ENCODE peak calls at places on chromosomes 1 and 21, in ten cellular contexts. One of them, this sample, is unnamed.

GRCh38 chr1:176795929-176796328 is 333.0 kb downstream of the PAPPA2 start:
- DNase-seq in mesendoderm: no peak
- DNase-seq in fibroblast of the aortic adventitia: no peak
- DNase-seq in CD4-positive, alpha-beta memory T cell: no peak
- DNase-seq in fibroblast of villous mesenchyme: no peak
- DNase-seq in WERI-Rb-1: no peak
- DNase-seq in AG09309: no peak
- DNase-seq in breast epithelium: no peak
- DNase-seq in ovary: no peak
- DNase-seq in PC-3: peak; percentile 17
- DNase-seq in this sample: no peak

GRCh38 chr1:78284354-78284753 is 206.4 kb upstream of the PTGFR start:
- DNase-seq in breast epithelium: no peak
- DNase-seq in fibroblast of the aortic adventitia: peak; percentile 35
- DNase-seq in AG09309: no peak
- DNase-seq in PC-3: no peak
- DNase-seq in CD4-positive, alpha-beta memory T cell: no peak
- DNase-seq in ovary: no peak
- DNase-seq in mesendoderm: no peak
- DNase-seq in fibroblast of villous mesenchyme: peak; percentile 33
- DNase-seq in WERI-Rb-1: no peak
- DNase-seq in this sample: peak; percentile 46

GRCh38 chr1:18530567-18531502 is 50.1 kb downstream of the KLHDC7A start:
- DNase-seq in mesendoderm: peak; percentile 54
- DNase-seq in breast epithelium: no peak
- DNase-seq in fibroblast of villous mesenchyme: no peak
- DNase-seq in PC-3: peak; percentile 32
- DNase-seq in AG09309: no peak
- DNase-seq in fibroblast of the aortic adventitia: no peak
- DNase-seq in CD4-positive, alpha-beta memory T cell: no peak
- DNase-seq in WERI-Rb-1: peak; percentile 62
- DNase-seq in ovary: no peak
- DNase-seq in this sample: no peak

GRCh38 chr1:93613895-93614294 is 67.7 kb downstream of the BCAR3 start:
- DNase-seq in WERI-Rb-1: no peak
- DNase-seq in CD4-positive, alpha-beta memory T cell: no peak
- DNase-seq in mesendoderm: no peak
- DNase-seq in breast epithelium: peak; percentile 64
- DNase-seq in fibroblast of the aortic adventitia: peak; percentile 88
- DNase-seq in AG09309: no peak
- DNase-seq in PC-3: no peak
- DNase-seq in fibroblast of villous mesenchyme: peak; percentile 72
- DNase-seq in ovary: peak; percentile 65
- DNase-seq in this sample: peak; percentile 86

GRCh38 chr21:34795152-34796141 is 126.7 kb downstream of the CLIC6 start:
- DNase-seq in WERI-Rb-1: no peak
- DNase-seq in fibroblast of villous mesenchyme: peak; percentile 92
- DNase-seq in fibroblast of the aortic adventitia: peak; percentile 68
- DNase-seq in ovary: no peak
- DNase-seq in mesendoderm: no peak
- DNase-seq in AG09309: peak; percentile 71
- DNase-seq in PC-3: peak; percentile 92
- DNase-seq in CD4-positive, alpha-beta memory T cell: no peak
- DNase-seq in breast epithelium: peak; percentile 58
- DNase-seq in this sample: peak; percentile 64

GRCh38 chr1:7109901-7110300 is 324.6 kb downstream of the CAMTA1 start:
- DNase-seq in WERI-Rb-1: no peak
- DNase-seq in breast epithelium: no peak
- DNase-seq in mesendoderm: no peak
- DNase-seq in CD4-positive, alpha-beta memory T cell: no peak
- DNase-seq in PC-3: peak; percentile 22
- DNase-seq in ovary: no peak
- DNase-seq in AG09309: no peak
- DNase-seq in fibroblast of the aortic adventitia: no peak
- DNase-seq in fibroblast of villous mesenchyme: no peak
- DNase-seq in this sample: no peak

GRCh38 chr1:30285461-30286050 is 437.8 kb downstream of the MATN1 start:
- DNase-seq in WERI-Rb-1: no peak
- DNase-seq in PC-3: no peak
- DNase-seq in fibroblast of villous mesenchyme: no peak
- DNase-seq in ovary: no peak
- DNase-seq in CD4-positive, alpha-beta memory T cell: no peak
- DNase-seq in fibroblast of the aortic adventitia: no peak
- DNase-seq in breast epithelium: no peak
- DNase-seq in AG09309: no peak
- DNase-seq in mesendoderm: no peak
- DNase-seq in this sample: no peak

GRCh38 chr1:18922319-18922726 is 20.0 kb upstream of the ALDH4A1 start:
- DNase-seq in AG09309: peak; percentile 70
- DNase-seq in breast epithelium: peak; percentile 78
- DNase-seq in CD4-positive, alpha-beta memory T cell: peak; percentile 18
- DNase-seq in mesendoderm: no peak
- DNase-seq in ovary: peak; percentile 90
- DNase-seq in fibroblast of the aortic adventitia: peak; percentile 88
- DNase-seq in WERI-Rb-1: peak; percentile 33
- DNase-seq in fibroblast of villous mesenchyme: peak; percentile 96
- DNase-seq in PC-3: peak; percentile 84
- DNase-seq in this sample: peak; percentile 95

GRCh38 chr1:243268751-243269460 is 13.1 kb downstream of the SDCCAG8 start:
- DNase-seq in fibroblast of the aortic adventitia: peak; percentile 86
- DNase-seq in AG09309: no peak
- DNase-seq in ovary: no peak
- DNase-seq in WERI-Rb-1: no peak
- DNase-seq in fibroblast of villous mesenchyme: peak; percentile 69
- DNase-seq in breast epithelium: no peak
- DNase-seq in mesendoderm: peak; percentile 69
- DNase-seq in CD4-positive, alpha-beta memory T cell: no peak
- DNase-seq in PC-3: peak; percentile 66
- DNase-seq in this sample: peak; percentile 71

GRCh38 chr1:243270097-243270864 is 14.4 kb downstream of the SDCCAG8 start:
- DNase-seq in CD4-positive, alpha-beta memory T cell: no peak
- DNase-seq in fibroblast of the aortic adventitia: no peak
- DNase-seq in PC-3: no peak
- DNase-seq in ovary: no peak
- DNase-seq in WERI-Rb-1: no peak
- DNase-seq in breast epithelium: no peak
- DNase-seq in fibroblast of villous mesenchyme: no peak
- DNase-seq in AG09309: no peak
- DNase-seq in mesendoderm: no peak
- DNase-seq in this sample: no peak

GRCh38 chr1:243267346-243268283 is 11.8 kb downstream of the SDCCAG8 start:
- DNase-seq in PC-3: peak; percentile 51
- DNase-seq in fibroblast of villous mesenchyme: peak; percentile 68
- DNase-seq in fibroblast of the aortic adventitia: no peak
- DNase-seq in mesendoderm: no peak
- DNase-seq in ovary: no peak
- DNase-seq in CD4-positive, alpha-beta memory T cell: no peak
- DNase-seq in AG09309: no peak
- DNase-seq in breast epithelium: no peak
- DNase-seq in WERI-Rb-1: no peak
- DNase-seq in this sample: peak; percentile 58

GRCh38 chr1:243269461-243269801 is 13.6 kb downstream of the SDCCAG8 start:
- DNase-seq in CD4-positive, alpha-beta memory T cell: no peak
- DNase-seq in breast epithelium: no peak
- DNase-seq in PC-3: no peak
- DNase-seq in WERI-Rb-1: no peak
- DNase-seq in mesendoderm: peak; percentile 38
- DNase-seq in fibroblast of the aortic adventitia: no peak
- DNase-seq in AG09309: no peak
- DNase-seq in ovary: no peak
- DNase-seq in fibroblast of villous mesenchyme: no peak
- DNase-seq in this sample: peak; percentile 68

DNA sequence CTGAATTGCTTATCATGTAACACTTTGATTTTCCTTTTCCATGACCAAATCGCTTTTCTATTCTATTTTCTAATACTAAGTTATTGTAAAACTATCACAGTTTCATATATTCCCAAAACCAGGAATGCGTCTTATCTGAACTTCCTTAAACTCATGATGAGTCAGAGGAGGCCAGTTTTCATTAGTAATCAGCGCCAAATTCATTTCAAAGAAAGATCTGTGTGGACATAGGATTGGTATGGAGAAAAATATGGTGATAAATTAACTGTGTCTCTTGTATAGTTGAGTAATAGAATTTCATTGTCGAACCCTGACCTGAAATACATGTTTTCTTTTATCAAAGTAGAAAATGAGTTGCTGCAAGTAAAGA is 12.4 kb downstream of the SDCCAG8 start:
- DNase-seq in ovary: no peak
- DNase-seq in mesendoderm: no peak
- DNase-seq in CD4-positive, alpha-beta memory T cell: no peak
- DNase-seq in AG09309: peak; percentile 81
- DNase-seq in breast epithelium: no peak
- DNase-seq in fibroblast of the aortic adventitia: peak; percentile 99
- DNase-seq in WERI-Rb-1: no peak
- DNase-seq in PC-3: peak; percentile 99
- DNase-seq in fibroblast of villous mesenchyme: peak; percentile 90
- DNase-seq in this sample: peak; percentile 81
- H3K4me3 ChIP-seq in ovary: no peak overlapping the region
- H3K4me3 ChIP-seq in mesendoderm: no peak overlapping the region
- H3K4me3 ChIP-seq in CD4-positive, alpha-beta memory T cell: no peak overlapping the region
- H3K4me3 ChIP-seq in AG09309: no peak overlapping the region
- H3K4me3 ChIP-seq in breast epithelium: no peak overlapping the region
- H3K4me3 ChIP-seq in fibroblast of the aortic adventitia: peak overlapping the region; percentile 3
- H3K4me3 ChIP-seq in WERI-Rb-1: no peak overlapping the region
- H3K4me3 ChIP-seq in PC-3: peak overlapping the region; percentile 50
- H3K4me3 ChIP-seq in fibroblast of villous mesenchyme: peak overlapping the region; percentile 21
- H3K4me3 ChIP-seq in this sample: no peak overlapping the region

DNA sequence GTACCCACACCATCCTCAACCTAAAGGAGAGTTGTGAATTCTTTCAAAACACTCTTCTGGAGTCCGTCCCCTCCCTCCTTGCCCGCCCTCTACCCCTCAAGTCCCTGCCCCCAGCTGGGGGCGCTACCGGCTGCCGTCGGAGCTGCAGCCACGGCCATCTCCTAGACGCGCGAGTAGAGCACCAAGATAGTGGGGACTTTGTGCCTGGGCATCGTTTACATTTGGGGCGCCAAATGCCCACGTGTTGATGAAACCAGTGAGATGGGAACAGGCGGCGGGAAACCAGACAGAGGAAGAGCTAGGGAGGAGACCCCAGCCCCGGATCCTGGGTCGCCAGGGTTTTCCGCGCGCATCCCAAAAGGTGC is 647 bp upstream of the OLIG2 start:
- DNase-seq in mesendoderm: peak; percentile 72
- DNase-seq in breast epithelium: no peak
- DNase-seq in ovary: no peak
- DNase-seq in PC-3: no peak
- DNase-seq in fibroblast of the aortic adventitia: no peak
- DNase-seq in fibroblast of villous mesenchyme: no peak
- DNase-seq in WERI-Rb-1: peak; percentile 85
- DNase-seq in AG09309: no peak
- DNase-seq in CD4-positive, alpha-beta memory T cell: no peak
- DNase-seq in this sample: no peak
- H3K4me3 ChIP-seq in mesendoderm: peak overlapping the region; percentile 21
- H3K4me3 ChIP-seq in breast epithelium: no peak overlapping the region
- H3K4me3 ChIP-seq in ovary: no peak overlapping the region
- H3K4me3 ChIP-seq in PC-3: no peak overlapping the region
- H3K4me3 ChIP-seq in fibroblast of the aortic adventitia: no peak overlapping the region
- H3K4me3 ChIP-seq in fibroblast of villous mesenchyme: no peak overlapping the region
- H3K4me3 ChIP-seq in WERI-Rb-1: peak overlapping the region; percentile 76
- H3K4me3 ChIP-seq in AG09309: no peak overlapping the region
- H3K4me3 ChIP-seq in CD4-positive, alpha-beta memory T cell: no peak overlapping the region
- H3K4me3 ChIP-seq in this sample: no peak overlapping the region

DNA sequence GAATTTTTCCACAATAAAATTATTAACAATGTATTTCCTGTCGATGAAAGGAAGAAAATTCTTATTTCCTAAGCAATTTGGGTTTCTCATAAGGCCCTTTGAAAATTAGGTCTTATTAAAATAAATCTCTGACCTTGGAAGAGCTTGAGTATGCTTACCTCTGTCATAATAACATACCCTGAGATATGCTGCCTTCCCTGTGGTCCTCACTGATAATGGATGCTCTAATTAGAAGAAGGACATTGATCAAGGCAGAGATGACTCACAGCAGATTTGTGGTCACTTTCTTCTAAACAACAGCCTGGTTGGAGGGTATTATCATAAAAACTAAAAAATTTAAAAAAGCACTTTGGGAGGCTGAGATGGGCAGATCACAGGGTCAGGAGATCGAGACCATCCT is 217.8 kb downstream of the GRIK1 start:
- DNase-seq in fibroblast of the aortic adventitia: no peak
- DNase-seq in AG09309: no peak
- DNase-seq in breast epithelium: no peak
- DNase-seq in PC-3: no peak
- DNase-seq in WERI-Rb-1: no peak
- DNase-seq in ovary: no peak
- DNase-seq in fibroblast of villous mesenchyme: no peak
- DNase-seq in CD4-positive, alpha-beta memory T cell: no peak
- DNase-seq in mesendoderm: no peak
- DNase-seq in this sample: no peak
- H3K4me3 ChIP-seq in fibroblast of the aortic adventitia: no peak overlapping the region
- H3K4me3 ChIP-seq in AG09309: no peak overlapping the region
- H3K4me3 ChIP-seq in breast epithelium: no peak overlapping the region
- H3K4me3 ChIP-seq in PC-3: no peak overlapping the region
- H3K4me3 ChIP-seq in WERI-Rb-1: no peak overlapping the region
- H3K4me3 ChIP-seq in ovary: no peak overlapping the region
- H3K4me3 ChIP-seq in fibroblast of villous mesenchyme: no peak overlapping the region
- H3K4me3 ChIP-seq in CD4-positive, alpha-beta memory T cell: no peak overlapping the region
- H3K4me3 ChIP-seq in mesendoderm: no peak overlapping the region
- H3K4me3 ChIP-seq in this sample: no peak overlapping the region

GRCh38 chr1:89538361-89538760 is 13.7 kb downstream of the LRRC8B start:
- DNase-seq in CD4-positive, alpha-beta memory T cell: no peak
- DNase-seq in fibroblast of villous mesenchyme: no peak
- DNase-seq in fibroblast of the aortic adventitia: no peak
- DNase-seq in ovary: no peak
- DNase-seq in mesendoderm: no peak
- DNase-seq in breast epithelium: no peak
- DNase-seq in PC-3: no peak
- DNase-seq in WERI-Rb-1: no peak
- DNase-seq in AG09309: no peak
- DNase-seq in this sample: peak; percentile 45

GRCh38 chr1:89540406-89540970 is 15.9 kb downstream of the LRRC8B start:
- DNase-seq in ovary: no peak
- DNase-seq in PC-3: no peak
- DNase-seq in CD4-positive, alpha-beta memory T cell: no peak
- DNase-seq in mesendoderm: no peak
- DNase-seq in AG09309: no peak
- DNase-seq in fibroblast of villous mesenchyme: no peak
- DNase-seq in breast epithelium: no peak
- DNase-seq in fibroblast of the aortic adventitia: no peak
- DNase-seq in WERI-Rb-1: no peak
- DNase-seq in this sample: no peak

GRCh38 chr1:89536555-89537393 is 12.1 kb downstream of the LRRC8B start:
- DNase-seq in AG09309: no peak
- DNase-seq in mesendoderm: no peak
- DNase-seq in CD4-positive, alpha-beta memory T cell: no peak
- DNase-seq in fibroblast of the aortic adventitia: no peak
- DNase-seq in fibroblast of villous mesenchyme: no peak
- DNase-seq in WERI-Rb-1: no peak
- DNase-seq in breast epithelium: no peak
- DNase-seq in PC-3: no peak
- DNase-seq in ovary: no peak
- DNase-seq in this sample: no peak

GRCh38 chr1:89542345-89542744 is 17.7 kb downstream of the LRRC8B start:
- DNase-seq in CD4-positive, alpha-beta memory T cell: no peak
- DNase-seq in mesendoderm: no peak
- DNase-seq in fibroblast of the aortic adventitia: no peak
- DNase-seq in fibroblast of villous mesenchyme: no peak
- DNase-seq in PC-3: no peak
- DNase-seq in AG09309: no peak
- DNase-seq in ovary: no peak
- DNase-seq in breast epithelium: no peak
- DNase-seq in WERI-Rb-1: no peak
- DNase-seq in this sample: no peak

DNA sequence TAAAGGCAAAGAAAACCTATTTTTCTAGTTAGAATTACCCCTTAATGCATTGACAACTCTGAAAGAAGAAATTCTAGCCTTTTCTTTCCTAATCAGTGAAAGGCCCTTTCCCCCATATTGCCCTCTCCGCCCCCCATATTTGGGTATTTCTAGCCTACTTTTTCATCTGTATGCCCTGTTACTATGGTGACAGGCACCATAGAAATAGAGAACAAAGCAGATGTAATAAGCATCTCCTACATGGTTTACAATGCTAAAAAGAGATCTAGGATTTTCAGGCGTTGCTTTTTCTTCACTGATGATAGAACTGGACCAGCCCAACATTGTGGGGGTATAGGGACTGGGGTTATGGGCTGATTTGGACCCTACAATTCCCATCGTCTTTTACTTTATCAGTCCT is 14.5 kb downstream of the LRRC8B start:
- DNase-seq in fibroblast of the aortic adventitia: no peak
- DNase-seq in CD4-positive, alpha-beta memory T cell: no peak
- DNase-seq in AG09309: no peak
- DNase-seq in PC-3: no peak
- DNase-seq in fibroblast of villous mesenchyme: no peak
- DNase-seq in ovary: no peak
- DNase-seq in breast epithelium: no peak
- DNase-seq in WERI-Rb-1: no peak
- DNase-seq in mesendoderm: no peak
- DNase-seq in this sample: no peak
- H3K4me3 ChIP-seq in fibroblast of the aortic adventitia: no peak overlapping the region
- H3K4me3 ChIP-seq in CD4-positive, alpha-beta memory T cell: no peak overlapping the region
- H3K4me3 ChIP-seq in AG09309: no peak overlapping the region
- H3K4me3 ChIP-seq in PC-3: no peak overlapping the region
- H3K4me3 ChIP-seq in fibroblast of villous mesenchyme: no peak overlapping the region
- H3K4me3 ChIP-seq in ovary: no peak overlapping the region
- H3K4me3 ChIP-seq in breast epithelium: no peak overlapping the region
- H3K4me3 ChIP-seq in WERI-Rb-1: no peak overlapping the region
- H3K4me3 ChIP-seq in mesendoderm: no peak overlapping the region
- H3K4me3 ChIP-seq in this sample: no peak overlapping the region